ENCODE peak calls at places on chromosomes 13 and 19, in six cellular contexts. B is K562, S is left ventricle myocardium inferior, N is cardiac muscle cell, E is colonic mucosa, Y is Peyer's patch. L is an unnamed sample. For H3K27me3, the result is how much of the 10 kb centered on the place peaks cover.

GRCh38 chr19:33245948-33246728 is 20.5 kb upstream of the SLC7A10 start:
- DNase-seq in B (no peak), S (peak), N (no peak), E (no peak), Y (no peak), L (peak)

GRCh38 chr13:67224148-67224846 is 5.8 kb downstream of the PCDH9 start:
- DNase-seq in B (peak), S (peak), N (peak), E (peak), Y (peak), L (peak)

GRCh38 chr13:26707122-26708006 is 53.2 kb downstream of the GPR12 start:
- DNase-seq in B (peak), S (no peak), N (peak), E (no peak), Y (no peak), L (peak)

GRCh38 chr19:40280608-40281221 is 4.4 kb downstream of the AKT2 start:
- DNase-seq in B (no peak), S (peak), N (no peak), E (peak), Y (peak), L (no peak)

GRCh38 chr13:42401376-42401775 is 129.4 kb downstream of the AKAP11 start:
- DNase-seq in B (no peak), S (no peak), N (no peak), E (no peak), Y (no peak), L (no peak)

GRCh38 chr19:46886546-46887239 is 25.9 kb downstream of the ARHGAP35 start:
- DNase-seq in B (no peak), S (no peak), N (no peak), E (no peak), Y (no peak), L (no peak)

GRCh38 chr13:104534847-104535246 is 1468.6 kb upstream of the SLC10A2 start:
- DNase-seq in B (no peak), S (no peak), N (no peak), E (peak), Y (no peak), L (peak)

GRCh38 chr19:34246340-34246739 is 8.0 kb upstream of the GARRE1 start:
- DNase-seq in B (no peak), S (no peak), N (no peak), E (no peak), Y (no peak), L (no peak)

GRCh38 chr13:113493315-113493951 is 2.9 kb upstream of the DCUN1D2 start:
- DNase-seq in B (peak), S (no peak), N (no peak), E (peak), Y (no peak), L (peak)

GRCh38 chr13:43036386-43037220 is 13.2 kb downstream of the DNAJC15 start:
- DNase-seq in B (no peak), S (peak), N (no peak), E (no peak), Y (no peak), L (peak)

GRCh38 chr13:75258159-75258782 is 223.7 kb downstream of the TBC1D4 start:
- DNase-seq in B (peak), S (no peak), N (peak), E (no peak), Y (no peak), L (no peak)

GRCh38 chr19:16369664-16370576 is 45.3 kb downstream of the KLF2 start:
- DNase-seq in B (no peak), S (no peak), N (no peak), E (no peak), Y (no peak), L (no peak)

GRCh38 chr13:19927117-19927734 is 31.3 kb upstream of the ZMYM2 start:
- DNase-seq in B (no peak), S (no peak), N (no peak), E (no peak), Y (no peak), L (no peak)

GRCh38 chr19:2540646-2541454 is 64.9 kb downstream of the GADD45B start:
- DNase-seq in B (no peak), S (peak), N (peak), E (peak), Y (peak), L (peak)

GRCh38 chr13:21427741-21428140 is 31.4 kb downstream of the ZDHHC20 start:
- DNase-seq in B (no peak), S (no peak), N (no peak), E (no peak), Y (no peak), L (no peak)

GRCh38 chr19:43664008-43664407 is 6.0 kb downstream of the PLAUR start:
- DNase-seq in B (no peak), S (no peak), N (no peak), E (no peak), Y (peak), L (no peak)

GRCh38 chr19:54704928-54705327 is 19.3 kb upstream of the KIR3DL3 start:
- DNase-seq in B (no peak), S (no peak), N (no peak), E (no peak), Y (no peak), L (no peak)

GRCh38 chr13:21668665-21669599 is 1.9 kb upstream of the FGF9 start:
- DNase-seq in B (no peak), S (no peak), N (peak), E (peak), Y (peak), L (no peak)

GRCh38 chr13:47337781-47338507 is 441.1 kb upstream of the HTR2A start:
- DNase-seq in B (no peak), S (no peak), N (peak), E (no peak), Y (no peak), L (no peak)

GRCh38 chr13:101915333-101915732 is 462.9 kb downstream of the ITGBL1 start:
- DNase-seq in B (no peak), S (no peak), N (no peak), E (no peak), Y (no peak), L (no peak)

GRCh38 chr13:111895896-111896821 is 170.8 kb upstream of the SOX1 start:
- DNase-seq in B (no peak), S (no peak), N (no peak), E (no peak), Y (peak), L (no peak)

GRCh38 chr13:113666324-113666660 is 727 bp upstream of the GRK1 start:
- DNase-seq in B (no peak), S (peak), N (no peak), E (no peak), Y (peak), L (peak)

GRCh38 chr13:66513728-66514127 is 716.4 kb downstream of the PCDH9 start:
- DNase-seq in B (no peak), S (no peak), N (no peak), E (no peak), Y (no peak), L (no peak)

GRCh38 chr19:15091918-15092753 is 10.1 kb downstream of the OR1I1 start:
- DNase-seq in B (no peak), S (no peak), N (peak), E (peak), Y (peak), L (no peak)

GRCh38 chr19:23971598-23971997 is 56.9 kb downstream of the ZNF726 start:
- DNase-seq in B (no peak), S (no peak), N (no peak), E (no peak), Y (no peak), L (no peak)

GRCh38 chr13:34435338-34435737 is 506.7 kb upstream of the NBEA start:
- DNase-seq in B (no peak), S (no peak), N (no peak), E (no peak), Y (no peak), L (no peak)

GRCh38 chr13:101596803-101597202 is 144.3 kb downstream of the ITGBL1 start:
- DNase-seq in B (no peak), S (no peak), N (no peak), E (no peak), Y (no peak), L (no peak)

GRCh38 chr13:113862766-113863510 is 938 bp downstream of the GAS6 start:
- DNase-seq in B (peak), S (peak), N (peak), E (peak), Y (peak), L (peak)

GRCh38 chr13:24916464-24916863 is 152.5 kb downstream of the RNF17 start:
- DNase-seq in B (no peak), S (no peak), N (no peak), E (no peak), Y (no peak), L (no peak)

GRCh38 chr19:43618921-43619261 is 538 bp downstream of the ZNF428 start:
- DNase-seq in B (peak), S (no peak), N (no peak), E (peak), Y (no peak), L (no peak)

GRCh38 chr13:114128624-114129522 is 3.5 kb downstream of the RASA3 start:
- DNase-seq in B (peak), S (peak), N (no peak), E (peak), Y (peak), L (no peak)

GRCh38 chr13:52371736-52372247 is 34.2 kb downstream of the THSD1 start:
- DNase-seq in B (no peak), S (no peak), N (no peak), E (no peak), Y (no peak), L (peak)

GRCh38 chr19:402786-403185 is 6.2 kb downstream of the C2CD4C start:
- DNase-seq in B (no peak), S (no peak), N (no peak), E (no peak), Y (no peak), L (no peak)

GRCh38 chr19:18009412-18010066 is 1.6 kb downstream of the ARRDC2 start:
- DNase-seq in B (no peak), S (no peak), N (no peak), E (no peak), Y (no peak), L (no peak)
- H3K4me3 ChIP-seq in B (no peak), S (peak), N (no peak), E (peak), Y (peak), L (no peak)

DNA sequence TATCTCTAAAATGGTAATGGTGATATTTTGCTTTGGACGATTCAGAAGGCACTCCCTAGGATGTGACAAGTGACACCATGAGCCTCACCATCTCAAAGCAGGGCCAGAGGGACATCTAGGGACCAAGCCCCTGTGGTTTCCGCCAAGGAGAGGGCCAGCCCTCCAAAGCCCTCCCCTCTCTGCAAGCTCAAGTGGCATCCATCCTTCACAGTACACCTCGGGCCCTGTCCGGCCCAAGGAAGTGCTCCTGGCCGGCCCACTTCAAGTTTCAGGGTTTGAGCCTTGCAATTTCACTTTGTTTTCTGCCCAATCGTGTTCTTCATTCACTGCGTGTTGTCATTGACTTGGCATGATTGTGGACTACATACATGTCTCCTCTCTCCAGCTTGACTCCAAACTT is 82.5 kb downstream of the TSHZ3 start:
- DNase-seq in B (no peak), S (no peak), N (no peak), E (no peak), Y (no peak), L (no peak)
- TF ChIP-seq CTCF in B (no peak), S (no peak), N (no peak), E (no peak), Y (no peak), L (no peak)

DNA sequence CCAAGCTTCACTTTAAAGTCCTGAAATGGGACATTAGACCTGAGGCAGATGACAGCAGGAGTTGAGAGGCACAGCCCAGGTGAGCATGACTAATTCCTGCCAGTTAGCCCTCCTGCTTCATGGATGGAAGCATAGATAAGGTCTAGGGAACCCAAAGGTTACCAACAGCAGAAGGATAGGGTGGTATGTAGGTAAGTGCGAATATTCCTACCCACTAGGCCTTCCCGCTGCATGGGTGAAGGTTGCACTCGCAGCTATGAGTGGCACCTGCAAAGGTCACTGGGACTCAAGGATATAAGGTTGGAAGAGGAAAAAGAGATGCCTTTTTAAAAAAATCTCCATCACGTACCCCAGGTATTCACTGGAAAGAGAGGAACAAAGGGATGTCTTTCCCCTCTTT is 12.2 kb upstream of the MLLT1 start:
- DNase-seq in B (peak), S (no peak), N (no peak), E (no peak), Y (no peak), L (no peak)
- H3K27me3 ChIP-seq in B (under half), S (under half), N (under half), E (under half), Y (under half), L (under half)

GRCh38 chr13:41058229-41059070 is 2.9 kb upstream of the WBP4 start:
- DNase-seq in B (no peak), S (no peak), N (peak), E (no peak), Y (no peak), L (no peak)
- H3K4me3 ChIP-seq in B (peak), S (peak), N (peak), E (peak), Y (peak), L (peak)

GRCh38 chr19:39169143-39169810 is 27.5 kb upstream of the NCCRP1 start:
- DNase-seq in B (no peak), S (no peak), N (no peak), E (no peak), Y (no peak), L (no peak)

GRCh38 chr19:39170398-39171231 is 26.1 kb upstream of the NCCRP1 start:
- DNase-seq in B (no peak), S (no peak), N (peak), E (no peak), Y (no peak), L (no peak)

GRCh38 chr19:39167461-39168257 is 29.1 kb upstream of the NCCRP1 start:
- DNase-seq in B (no peak), S (no peak), N (no peak), E (peak), Y (no peak), L (peak)

GRCh38 chr19:39166571-39167391 is 30.0 kb upstream of the NCCRP1 start:
- DNase-seq in B (no peak), S (peak), N (peak), E (peak), Y (peak), L (peak)

GRCh38 chr19:39168258-39169142 is 28.3 kb upstream of the NCCRP1 start:
- DNase-seq in B (no peak), S (no peak), N (no peak), E (no peak), Y (no peak), L (no peak)
- TF ChIP-seq CTCF in B (no peak), S (no peak), N (no peak), E (no peak), Y (no peak), L (no peak)

GRCh38 chr19:10580979-10581631 is 6.0 kb downstream of the AP1M2 start:
- DNase-seq in B (peak), S (peak), N (peak), E (peak), Y (peak), L (peak)

GRCh38 chr19:10577951-10578350 is 9.2 kb downstream of the AP1M2 start:
- DNase-seq in B (no peak), S (no peak), N (no peak), E (no peak), Y (no peak), L (no peak)

GRCh38 chr19:10574462-10574861 is 5.7 kb upstream of the CDKN2D start:
- DNase-seq in B (no peak), S (no peak), N (no peak), E (no peak), Y (no peak), L (no peak)

DNA sequence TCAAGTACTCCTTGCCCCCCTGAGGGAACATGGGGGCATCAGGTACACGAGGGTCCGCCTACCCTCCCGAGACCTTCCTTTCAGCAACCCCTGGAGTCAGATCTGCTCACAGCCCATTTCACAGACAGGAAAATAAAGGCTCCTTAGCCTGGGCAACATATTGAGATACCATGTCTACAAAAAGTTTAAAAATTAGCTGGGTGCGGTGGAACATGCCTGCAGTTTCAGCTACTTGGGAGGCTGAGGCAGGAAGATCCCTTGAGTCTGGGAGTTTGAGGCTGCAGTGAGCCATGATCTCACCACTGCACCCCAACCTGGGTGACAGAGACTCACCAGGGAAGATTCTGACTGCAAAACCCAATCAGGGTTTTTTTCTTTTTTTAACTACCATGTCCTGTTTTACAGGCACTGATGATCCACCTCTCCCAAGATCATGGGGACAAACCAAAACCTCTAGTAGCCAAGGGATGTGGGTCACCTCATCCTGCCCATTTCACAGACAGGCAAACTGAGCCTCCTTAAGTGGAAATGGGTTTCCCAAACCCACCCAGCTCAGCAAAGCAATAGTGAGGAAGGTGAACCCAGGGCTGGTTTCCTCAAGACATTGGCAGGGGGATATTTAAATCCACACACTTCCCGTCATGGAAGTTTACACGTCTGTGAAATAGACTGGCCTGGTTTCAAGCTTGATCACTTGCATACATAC is 6.4 kb upstream of the CDKN2D start:
- DNase-seq in B (no peak), S (no peak), N (no peak), E (no peak), Y (no peak), L (no peak)
- H3K27me3 ChIP-seq in B (under half), S (under half), N (under half), E (under half), Y (under half), L (under half)

GRCh38 chr19:51124216-51124615 is 490 bp upstream of the SIGLEC9 start:
- DNase-seq in B (no peak), S (no peak), N (no peak), E (no peak), Y (no peak), L (no peak)

GRCh38 chr19:51123381-51124186 is 1.1 kb upstream of the SIGLEC9 start:
- DNase-seq in B (no peak), S (peak), N (no peak), E (no peak), Y (peak), L (no peak)

GRCh38 chr19:51124729-51125128 is at the start of gene SIGLEC9:
- DNase-seq in B (no peak), S (peak), N (no peak), E (no peak), Y (peak), L (no peak)

GRCh38 chr19:51127032-51127431 is 2.3 kb downstream of the SIGLEC9 start:
- DNase-seq in B (no peak), S (no peak), N (no peak), E (no peak), Y (no peak), L (no peak)

DNA sequence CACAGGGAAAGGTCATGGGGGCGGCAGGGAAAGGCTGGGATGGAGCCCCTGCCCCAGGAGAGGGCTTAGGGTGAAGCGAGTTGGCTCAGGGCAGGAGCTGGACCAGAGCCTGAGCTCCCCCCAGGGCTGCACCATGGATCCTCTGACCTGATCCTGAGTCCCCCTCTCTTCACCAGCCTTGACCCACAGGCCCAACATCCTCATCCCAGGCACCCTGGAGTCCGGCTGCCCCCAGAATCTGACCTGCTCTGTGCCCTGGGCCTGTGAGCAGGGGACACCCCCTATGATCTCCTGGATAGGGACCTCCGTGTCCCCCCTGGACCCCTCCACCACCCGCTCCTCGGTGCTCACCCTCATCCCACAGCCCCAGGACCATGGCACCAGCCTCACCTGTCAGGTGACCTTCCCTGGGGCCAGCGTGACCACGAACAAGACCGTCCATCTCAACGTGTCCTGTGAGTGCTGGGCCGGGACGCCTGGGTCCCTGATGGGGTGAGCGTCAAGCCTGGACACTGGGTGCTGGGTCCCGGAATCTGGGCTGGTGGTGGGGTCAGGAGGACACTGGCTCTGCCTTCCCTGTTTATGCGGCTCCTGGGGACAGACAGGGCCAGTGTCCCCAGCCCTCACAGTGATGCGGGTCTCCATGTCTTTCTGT is 842 bp downstream of the SIGLEC9 start:
- DNase-seq in B (no peak), S (no peak), N (no peak), E (no peak), Y (no peak), L (no peak)
- H3K4me3 ChIP-seq in B (no peak), S (peak), N (no peak), E (peak), Y (peak), L (no peak)

DNA sequence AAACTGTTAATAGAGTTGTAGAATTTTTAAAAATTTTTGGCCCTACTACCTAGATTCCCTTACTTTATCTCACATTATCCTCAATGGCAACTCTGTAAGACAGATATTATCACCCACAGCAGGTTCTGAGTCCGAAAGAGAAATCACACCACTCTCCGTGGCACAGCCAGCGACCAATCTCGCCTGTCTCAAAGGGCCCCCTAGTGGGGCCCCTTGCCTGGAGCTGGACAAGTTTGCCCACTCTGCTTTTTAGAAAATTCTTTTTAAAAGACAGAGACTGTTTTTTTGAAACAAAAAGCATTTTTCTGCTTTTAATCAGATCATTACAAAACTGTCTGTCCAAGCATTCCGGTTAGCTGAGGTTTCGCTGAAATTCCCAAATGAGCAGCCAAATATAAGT is 21.7 kb downstream of the PHF11 start:
- DNase-seq in B (no peak), S (no peak), N (peak), E (no peak), Y (no peak), L (peak)
- TF ChIP-seq CTCF in B (peak), S (peak), N (peak), E (no peak), Y (peak), L (peak)